ENCODE peak calls at places on chromosomes 16 and 17, in seven cellular contexts. One of them, this sample, is unnamed.

GRCh38 chr17:28008526-28008925 is 34.0 kb upstream of the NLK start:
- DNase-seq in K562: peak; percentile 66
- DNase-seq in ascending aorta: no peak
- DNase-seq in mammary epithelial cell: peak; percentile 60
- DNase-seq in IMR-90: peak; percentile 66
- DNase-seq in AG04450: peak; percentile 24
- DNase-seq in heart right ventricle: peak; percentile 34
- DNase-seq in this sample: no peak

GRCh38 chr16:3026609-3027487 is 3.0 kb downstream of the THOC6 start:
- DNase-seq in mammary epithelial cell: no peak
- DNase-seq in heart right ventricle: no peak
- DNase-seq in IMR-90: no peak
- DNase-seq in AG04450: no peak
- DNase-seq in K562: no peak
- DNase-seq in ascending aorta: no peak
- DNase-seq in this sample: no peak

GRCh38 chr16:16148755-16149154 is 74.5 kb downstream of the ABCC6 start:
- DNase-seq in heart right ventricle: no peak
- DNase-seq in K562: no peak
- DNase-seq in IMR-90: no peak
- DNase-seq in AG04450: no peak
- DNase-seq in ascending aorta: no peak
- DNase-seq in mammary epithelial cell: no peak
- DNase-seq in this sample: no peak

GRCh38 chr16:27366687-27367462 is 35.1 kb upstream of the IL21R start:
- DNase-seq in K562: peak; percentile 26
- DNase-seq in ascending aorta: no peak
- DNase-seq in IMR-90: no peak
- DNase-seq in AG04450: no peak
- DNase-seq in mammary epithelial cell: no peak
- DNase-seq in heart right ventricle: no peak
- DNase-seq in this sample: no peak

GRCh38 chr16:49474741-49475140 is 101.1 kb downstream of the C16orf78 start:
- DNase-seq in K562: no peak
- DNase-seq in AG04450: no peak
- DNase-seq in IMR-90: no peak
- DNase-seq in heart right ventricle: no peak
- DNase-seq in mammary epithelial cell: no peak
- DNase-seq in ascending aorta: no peak
- DNase-seq in this sample: peak; percentile 56

GRCh38 chr16:48384305-48384981 is 770 bp downstream of the SIAH1 start:
- DNase-seq in IMR-90: peak; percentile 40
- DNase-seq in K562: peak; percentile 90
- DNase-seq in mammary epithelial cell: peak; percentile 24
- DNase-seq in AG04450: no peak
- DNase-seq in heart right ventricle: peak; percentile 61
- DNase-seq in ascending aorta: no peak
- DNase-seq in this sample: peak; percentile 78

GRCh38 chr17:4199818-4200402 is 56.9 kb downstream of the CYB5D2 start:
- DNase-seq in mammary epithelial cell: peak; percentile 13
- DNase-seq in IMR-90: peak; percentile 42
- DNase-seq in ascending aorta: no peak
- DNase-seq in K562: peak; percentile 51
- DNase-seq in AG04450: no peak
- DNase-seq in heart right ventricle: no peak
- DNase-seq in this sample: no peak

GRCh38 chr17:50602514-50603235 is 32.0 kb upstream of the ABCC3 start:
- DNase-seq in IMR-90: no peak
- DNase-seq in K562: no peak
- DNase-seq in AG04450: no peak
- DNase-seq in ascending aorta: no peak
- DNase-seq in heart right ventricle: no peak
- DNase-seq in mammary epithelial cell: no peak
- DNase-seq in this sample: no peak

GRCh38 chr17:48488548-48489106 is 42.2 kb downstream of the HOXB1 start:
- DNase-seq in ascending aorta: no peak
- DNase-seq in K562: peak; percentile 80
- DNase-seq in mammary epithelial cell: no peak
- DNase-seq in IMR-90: no peak
- DNase-seq in heart right ventricle: no peak
- DNase-seq in AG04450: no peak
- DNase-seq in this sample: no peak

GRCh38 chr16:57725077-57725953 is 10.3 kb upstream of the KATNB1 start:
- DNase-seq in AG04450: no peak
- DNase-seq in ascending aorta: no peak
- DNase-seq in IMR-90: no peak
- DNase-seq in mammary epithelial cell: no peak
- DNase-seq in K562: no peak
- DNase-seq in heart right ventricle: no peak
- DNase-seq in this sample: no peak

GRCh38 chr17:61427567-61427966 is 24.7 kb upstream of the TBX4 start:
- DNase-seq in AG04450: no peak
- DNase-seq in IMR-90: no peak
- DNase-seq in ascending aorta: no peak
- DNase-seq in K562: no peak
- DNase-seq in heart right ventricle: no peak
- DNase-seq in mammary epithelial cell: no peak
- DNase-seq in this sample: no peak

GRCh38 chr17:71530227-71530626 is 590.6 kb upstream of the SOX9 start:
- DNase-seq in ascending aorta: no peak
- DNase-seq in AG04450: no peak
- DNase-seq in heart right ventricle: no peak
- DNase-seq in mammary epithelial cell: peak; percentile 99
- DNase-seq in IMR-90: no peak
- DNase-seq in K562: no peak
- DNase-seq in this sample: no peak

GRCh38 chr17:59037960-59038359 is 68.7 kb downstream of the TRIM37 start:
- DNase-seq in K562: no peak
- DNase-seq in AG04450: no peak
- DNase-seq in ascending aorta: no peak
- DNase-seq in heart right ventricle: no peak
- DNase-seq in mammary epithelial cell: no peak
- DNase-seq in IMR-90: no peak
- DNase-seq in this sample: no peak
- H3K27ac ChIP-seq in K562: no peak overlapping the region
- H3K27ac ChIP-seq in AG04450: no peak overlapping the region
- H3K27ac ChIP-seq in ascending aorta: no peak overlapping the region
- H3K27ac ChIP-seq in heart right ventricle: no peak overlapping the region
- H3K27ac ChIP-seq in mammary epithelial cell: no peak overlapping the region
- H3K27ac ChIP-seq in IMR-90: no peak overlapping the region
- H3K27ac ChIP-seq in this sample: no peak overlapping the region

GRCh38 chr17:34201225-34201624 is 53.9 kb upstream of the CCL2 start:
- DNase-seq in AG04450: no peak
- DNase-seq in ascending aorta: no peak
- DNase-seq in heart right ventricle: no peak
- DNase-seq in IMR-90: peak; percentile 18
- DNase-seq in mammary epithelial cell: no peak
- DNase-seq in K562: no peak
- DNase-seq in this sample: no peak

GRCh38 chr17:34201767-34202166 is 53.3 kb upstream of the CCL2 start:
- DNase-seq in ascending aorta: no peak
- DNase-seq in IMR-90: no peak
- DNase-seq in K562: no peak
- DNase-seq in heart right ventricle: no peak
- DNase-seq in mammary epithelial cell: no peak
- DNase-seq in AG04450: no peak
- DNase-seq in this sample: no peak

GRCh38 chr17:34199449-34199848 is 55.6 kb upstream of the CCL2 start:
- DNase-seq in ascending aorta: no peak
- DNase-seq in IMR-90: no peak
- DNase-seq in AG04450: no peak
- DNase-seq in K562: no peak
- DNase-seq in mammary epithelial cell: no peak
- DNase-seq in heart right ventricle: no peak
- DNase-seq in this sample: no peak

GRCh38 chr17:34198519-34198918 is 56.6 kb upstream of the CCL2 start:
- DNase-seq in K562: no peak
- DNase-seq in mammary epithelial cell: no peak
- DNase-seq in IMR-90: no peak
- DNase-seq in ascending aorta: no peak
- DNase-seq in AG04450: no peak
- DNase-seq in heart right ventricle: no peak
- DNase-seq in this sample: no peak

DNA sequence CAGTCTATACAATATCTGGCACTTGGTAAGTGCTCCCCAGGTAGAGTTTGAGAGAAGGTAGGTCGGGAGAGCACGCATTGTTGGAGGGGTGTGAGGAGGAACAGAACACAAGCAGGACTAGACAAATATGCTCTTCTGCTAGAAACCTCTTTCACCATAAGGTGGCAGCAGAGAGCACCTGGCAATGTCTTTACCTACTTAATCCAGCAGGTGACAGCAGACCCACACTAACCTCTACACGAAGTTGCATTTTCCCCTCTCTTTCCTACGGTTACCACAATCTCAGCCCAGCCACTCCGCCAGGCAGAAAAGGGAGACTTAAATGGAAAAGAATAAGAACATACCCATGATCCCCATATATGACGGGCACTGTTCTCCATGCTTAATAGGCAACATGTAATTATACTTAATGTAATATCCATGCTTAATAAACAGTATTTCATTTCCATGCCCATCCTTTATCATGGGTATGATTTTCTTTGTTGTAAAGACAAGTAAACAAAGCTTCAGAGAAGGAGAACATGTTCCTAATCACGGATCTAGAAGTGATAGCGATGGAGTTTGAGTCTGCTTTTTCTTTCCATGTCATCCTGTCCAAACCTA is 55.1 kb upstream of the CCL2 start:
- DNase-seq in AG04450: peak; percentile 80
- DNase-seq in mammary epithelial cell: peak; percentile 50
- DNase-seq in K562: peak; percentile 82
- DNase-seq in ascending aorta: peak; percentile 14
- DNase-seq in IMR-90: peak; percentile 87
- DNase-seq in heart right ventricle: peak; percentile 81
- DNase-seq in this sample: peak; percentile 63
- TF ChIP-seq CTCF in AG04450: peak; percentile 100
- TF ChIP-seq CTCF in mammary epithelial cell: peak; percentile 100
- TF ChIP-seq CTCF in K562: peak; percentile 100
- TF ChIP-seq CTCF in ascending aorta: peak; percentile 100
- TF ChIP-seq CTCF in IMR-90: peak; percentile 100
- TF ChIP-seq CTCF in heart right ventricle: peak; percentile 100
- TF ChIP-seq CTCF in this sample: peak; percentile 98

GRCh38 chr17:78748730-78749317 is 33.2 kb downstream of the CYTH1 start:
- DNase-seq in IMR-90: peak; percentile 24
- DNase-seq in K562: no peak
- DNase-seq in ascending aorta: peak; percentile 65
- DNase-seq in heart right ventricle: peak; percentile 53
- DNase-seq in mammary epithelial cell: peak; percentile 86
- DNase-seq in AG04450: no peak
- DNase-seq in this sample: peak; percentile 88
- H3K27ac ChIP-seq in IMR-90: no peak overlapping the region
- H3K27ac ChIP-seq in K562: peak overlapping the region; percentile 52
- H3K27ac ChIP-seq in ascending aorta: peak overlapping the region; percentile 32
- H3K27ac ChIP-seq in heart right ventricle: peak overlapping the region; percentile 33
- H3K27ac ChIP-seq in mammary epithelial cell: peak overlapping the region; percentile 88
- H3K27ac ChIP-seq in AG04450: no peak overlapping the region
- H3K27ac ChIP-seq in this sample: peak overlapping the region; percentile 94

DNA sequence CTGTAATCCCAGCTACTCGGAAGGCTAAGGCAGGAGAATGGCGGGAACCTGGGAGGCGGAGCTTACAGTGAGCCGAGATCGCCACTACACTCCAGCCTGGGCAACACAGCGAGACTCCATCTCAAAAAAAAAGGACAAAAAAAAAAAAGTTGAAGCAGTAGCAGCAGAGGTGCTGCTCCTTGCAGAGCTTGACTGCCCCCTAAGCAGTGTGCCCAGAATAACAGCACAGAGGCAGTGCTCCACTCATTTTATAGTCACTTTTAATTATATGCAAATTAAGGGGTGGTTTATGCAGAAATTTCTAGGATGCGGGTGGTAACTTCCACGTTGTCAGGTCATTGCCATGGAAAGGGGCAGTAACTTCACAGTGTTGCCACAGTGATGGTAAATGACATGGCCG is 54.3 kb upstream of the NOL11 start:
- DNase-seq in IMR-90: no peak
- DNase-seq in AG04450: no peak
- DNase-seq in K562: no peak
- DNase-seq in heart right ventricle: no peak
- DNase-seq in ascending aorta: no peak
- DNase-seq in mammary epithelial cell: no peak
- DNase-seq in this sample: no peak
- TF ChIP-seq CTCF in IMR-90: no peak
- TF ChIP-seq CTCF in AG04450: no peak
- TF ChIP-seq CTCF in K562: no peak
- TF ChIP-seq CTCF in heart right ventricle: no peak
- TF ChIP-seq CTCF in ascending aorta: no peak
- TF ChIP-seq CTCF in mammary epithelial cell: no peak
- TF ChIP-seq CTCF in this sample: no peak

This sample was measured in left lung.